ENCODE peak calls at places on chromosome 14, in four cellular contexts. One of them, this sample, is unnamed.

GRCh38 chr14:40574780-40575179 is 1031.9 kb upstream of the LRFN5 start:
- DNase-seq in heart left ventricle: no peak
- DNase-seq in ovary: no peak
- DNase-seq in sigmoid colon: no peak
- DNase-seq in this sample: no peak

GRCh38 chr14:32980178-32980886 is 41.7 kb downstream of the NPAS3 start:
- DNase-seq in sigmoid colon: no peak
- DNase-seq in ovary: no peak
- DNase-seq in heart left ventricle: no peak
- DNase-seq in this sample: no peak

GRCh38 chr14:92997343-92998061 is 74.6 kb downstream of the CHGA start:
- DNase-seq in heart left ventricle: no peak
- DNase-seq in ovary: no peak
- DNase-seq in sigmoid colon: no peak
- DNase-seq in this sample: no peak

GRCh38 chr14:88983755-88984154 is 159.3 kb downstream of the TTC8 start:
- DNase-seq in sigmoid colon: no peak
- DNase-seq in ovary: no peak
- DNase-seq in heart left ventricle: no peak
- DNase-seq in this sample: no peak

GRCh38 chr14:61839452-61839851 is 77.2 kb downstream of the SNAPC1 start:
- DNase-seq in ovary: no peak
- DNase-seq in sigmoid colon: no peak
- DNase-seq in heart left ventricle: no peak
- DNase-seq in this sample: no peak

GRCh38 chr14:99562848-99563748 is 40.9 kb downstream of the CCDC85C start:
- DNase-seq in sigmoid colon: peak
- DNase-seq in ovary: peak
- DNase-seq in heart left ventricle: peak
- DNase-seq in this sample: no peak

GRCh38 chr14:57086271-57087162 is 182.2 kb downstream of the EXOC5 start:
- DNase-seq in ovary: no peak
- DNase-seq in sigmoid colon: no peak
- DNase-seq in heart left ventricle: no peak
- DNase-seq in this sample: no peak

GRCh38 chr14:90510208-90510607 is 113.4 kb downstream of the CALM1 start:
- DNase-seq in heart left ventricle: no peak
- DNase-seq in sigmoid colon: peak
- DNase-seq in ovary: no peak
- DNase-seq in this sample: no peak

GRCh38 chr14:75342762-75343599 is 64.4 kb downstream of the FOS start:
- DNase-seq in sigmoid colon: no peak
- DNase-seq in ovary: no peak
- DNase-seq in heart left ventricle: no peak
- DNase-seq in this sample: no peak

GRCh38 chr14:56268653-56269052 is 150.4 kb downstream of the PELI2 start:
- DNase-seq in sigmoid colon: no peak
- DNase-seq in ovary: no peak
- DNase-seq in heart left ventricle: no peak
- DNase-seq in this sample: no peak

GRCh38 chr14:51977075-51977474 is 12.3 kb upstream of the RTRAF start:
- DNase-seq in ovary: no peak
- DNase-seq in heart left ventricle: no peak
- DNase-seq in sigmoid colon: no peak
- DNase-seq in this sample: no peak

GRCh38 chr14:55500708-55501107 is 60.3 kb upstream of the TBPL2 start:
- DNase-seq in ovary: no peak
- DNase-seq in sigmoid colon: no peak
- DNase-seq in heart left ventricle: no peak
- DNase-seq in this sample: no peak

GRCh38 chr14:35224615-35225014 is 67.6 kb upstream of the PSMA6 start:
- DNase-seq in ovary: no peak
- DNase-seq in heart left ventricle: no peak
- DNase-seq in sigmoid colon: no peak
- DNase-seq in this sample: no peak

GRCh38 chr14:72961579-72962335 is 35.5 kb downstream of the DCAF4 start:
- DNase-seq in ovary: no peak
- DNase-seq in sigmoid colon: no peak
- DNase-seq in heart left ventricle: no peak
- DNase-seq in this sample: no peak

GRCh38 chr14:68977137-68977740 is 1.9 kb downstream of the ACTN1 start:
- DNase-seq in heart left ventricle: no peak
- DNase-seq in sigmoid colon: no peak
- DNase-seq in ovary: no peak
- DNase-seq in this sample: peak

GRCh38 chr14:68977741-68978549 is 1.2 kb downstream of the ACTN1 start:
- DNase-seq in sigmoid colon: peak
- DNase-seq in heart left ventricle: peak
- DNase-seq in ovary: peak
- DNase-seq in this sample: peak

GRCh38 chr14:68979722-68980552 is 835 bp upstream of the ACTN1 start:
- DNase-seq in ovary: peak
- DNase-seq in sigmoid colon: peak
- DNase-seq in heart left ventricle: peak
- DNase-seq in this sample: peak

GRCh38 chr14:68978550-68978911 is 571 bp downstream of the ACTN1 start:
- DNase-seq in heart left ventricle: peak
- DNase-seq in sigmoid colon: peak
- DNase-seq in ovary: peak
- DNase-seq in this sample: peak

DNA sequence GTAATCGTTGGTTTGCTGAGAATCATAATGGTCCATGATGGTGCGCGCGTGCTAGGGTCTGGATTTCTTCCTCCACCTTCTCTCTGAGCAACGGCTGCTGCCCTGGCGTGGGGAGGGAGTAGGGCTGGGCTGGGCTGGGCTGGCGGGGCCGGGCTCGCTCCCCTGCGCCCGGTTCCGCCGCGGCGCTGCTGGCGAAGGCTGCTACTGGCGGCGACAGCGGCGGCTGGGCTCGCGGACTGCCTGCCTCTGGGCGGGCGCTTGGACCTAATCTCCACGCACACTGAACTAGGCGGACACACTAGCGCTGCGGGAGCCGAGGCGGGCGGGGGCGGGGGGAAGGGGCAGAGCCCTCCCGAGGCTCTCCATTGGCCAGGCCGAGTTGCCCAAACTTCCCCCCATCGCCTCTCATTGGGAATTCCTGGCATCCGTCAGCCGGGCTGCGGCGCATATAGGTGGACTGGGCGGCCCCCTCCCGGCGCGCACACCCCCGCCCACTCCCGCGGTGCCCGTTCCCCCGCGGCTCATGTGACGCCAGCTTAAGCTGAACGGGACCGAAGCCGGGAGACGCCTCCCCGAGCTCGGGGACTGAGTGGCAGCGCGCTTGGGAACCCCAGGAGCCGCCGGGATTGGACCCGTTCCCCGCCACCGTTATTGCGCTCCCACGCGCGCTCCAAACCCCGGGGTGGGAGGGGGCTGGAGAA is at the start of gene ACTN1:
- DNase-seq in sigmoid colon: peak
- DNase-seq in heart left ventricle: peak
- DNase-seq in ovary: peak
- DNase-seq in this sample: peak
- TF ChIP-seq POLR2A in sigmoid colon: peak
- TF ChIP-seq POLR2A in heart left ventricle: no peak
- TF ChIP-seq POLR2A in ovary: peak
- TF ChIP-seq POLR2A in this sample: no peak

DNA sequence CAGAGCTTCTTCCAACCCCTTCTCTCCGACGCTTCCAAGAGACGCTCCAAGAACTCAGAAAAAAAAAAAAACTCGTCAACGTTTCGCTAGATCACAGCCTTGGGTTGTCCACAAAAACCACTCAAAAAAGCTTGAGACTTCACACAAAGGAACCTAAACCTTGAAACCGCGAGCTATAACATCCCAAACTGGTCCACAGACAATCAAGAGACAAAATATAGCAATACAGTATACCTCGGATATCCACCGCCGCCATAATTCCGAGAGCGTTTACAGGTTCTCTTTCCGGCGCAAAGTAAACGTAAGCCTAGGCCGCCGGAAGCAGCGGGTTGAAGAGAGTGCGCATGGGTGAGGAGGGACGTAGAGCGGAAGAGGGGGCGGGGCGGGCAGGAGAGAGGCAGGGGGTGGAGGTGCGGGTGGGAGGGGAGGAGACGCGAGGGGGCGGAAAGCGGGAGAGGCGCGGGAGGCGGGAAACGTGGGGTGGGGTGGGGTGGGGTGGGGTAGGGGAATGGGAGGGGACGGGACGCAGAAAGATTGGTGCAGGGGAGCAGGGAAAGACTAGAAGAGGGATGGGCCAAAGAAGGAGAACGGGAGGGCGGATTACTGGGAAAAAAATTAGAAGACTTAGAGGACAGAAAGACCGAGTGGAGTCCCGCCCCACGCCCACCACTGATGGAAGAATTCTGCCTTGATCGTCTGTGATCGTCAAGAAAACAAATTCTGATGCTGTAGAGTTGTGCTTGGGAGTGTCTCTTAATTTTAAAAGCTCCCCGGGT is at the start of gene MED6:
- DNase-seq in ovary: peak
- DNase-seq in sigmoid colon: peak
- DNase-seq in heart left ventricle: peak
- DNase-seq in this sample: peak
- TF ChIP-seq POLR2A in ovary: peak
- TF ChIP-seq POLR2A in sigmoid colon: no peak
- TF ChIP-seq POLR2A in heart left ventricle: no peak
- TF ChIP-seq POLR2A in this sample: no peak

GRCh38 chr14:70821581-70821915 is 12.2 kb upstream of the MAP3K9 start:
- DNase-seq in sigmoid colon: no peak
- DNase-seq in ovary: no peak
- DNase-seq in heart left ventricle: no peak
- DNase-seq in this sample: no peak

GRCh38 chr14:70827366-70828151 is 18.2 kb upstream of the MAP3K9 start:
- DNase-seq in heart left ventricle: no peak
- DNase-seq in sigmoid colon: no peak
- DNase-seq in ovary: no peak
- DNase-seq in this sample: no peak

GRCh38 chr14:70823281-70823680 is 14.0 kb upstream of the MAP3K9 start:
- DNase-seq in sigmoid colon: no peak
- DNase-seq in heart left ventricle: no peak
- DNase-seq in ovary: no peak
- DNase-seq in this sample: no peak

GRCh38 chr14:70822706-70823185 is 13.4 kb upstream of the MAP3K9 start:
- DNase-seq in ovary: peak
- DNase-seq in heart left ventricle: peak
- DNase-seq in sigmoid colon: no peak
- DNase-seq in this sample: peak

GRCh38 chr14:70821916-70822705 is 12.8 kb upstream of the MAP3K9 start:
- DNase-seq in sigmoid colon: peak
- DNase-seq in ovary: peak
- DNase-seq in heart left ventricle: peak
- DNase-seq in this sample: peak
- TF ChIP-seq POLR2A in sigmoid colon: no peak
- TF ChIP-seq POLR2A in ovary: peak
- TF ChIP-seq POLR2A in heart left ventricle: no peak
- TF ChIP-seq POLR2A in this sample: no peak

GRCh38 chr14:103057372-103058208 is at the start of gene CDC42BPB:
- DNase-seq in ovary: peak
- DNase-seq in heart left ventricle: peak
- DNase-seq in sigmoid colon: peak
- DNase-seq in this sample: peak
- TF ChIP-seq POLR2A in ovary: peak
- TF ChIP-seq POLR2A in heart left ventricle: no peak
- TF ChIP-seq POLR2A in sigmoid colon: no peak
- TF ChIP-seq POLR2A in this sample: no peak

GRCh38 chr14:24141030-24141880 is at the start of gene EMC9:
- DNase-seq in ovary: peak
- DNase-seq in sigmoid colon: peak
- DNase-seq in heart left ventricle: peak
- DNase-seq in this sample: peak
- TF ChIP-seq POLR2A in ovary: peak
- TF ChIP-seq POLR2A in sigmoid colon: peak
- TF ChIP-seq POLR2A in heart left ventricle: no peak
- TF ChIP-seq POLR2A in this sample: peak

DNA sequence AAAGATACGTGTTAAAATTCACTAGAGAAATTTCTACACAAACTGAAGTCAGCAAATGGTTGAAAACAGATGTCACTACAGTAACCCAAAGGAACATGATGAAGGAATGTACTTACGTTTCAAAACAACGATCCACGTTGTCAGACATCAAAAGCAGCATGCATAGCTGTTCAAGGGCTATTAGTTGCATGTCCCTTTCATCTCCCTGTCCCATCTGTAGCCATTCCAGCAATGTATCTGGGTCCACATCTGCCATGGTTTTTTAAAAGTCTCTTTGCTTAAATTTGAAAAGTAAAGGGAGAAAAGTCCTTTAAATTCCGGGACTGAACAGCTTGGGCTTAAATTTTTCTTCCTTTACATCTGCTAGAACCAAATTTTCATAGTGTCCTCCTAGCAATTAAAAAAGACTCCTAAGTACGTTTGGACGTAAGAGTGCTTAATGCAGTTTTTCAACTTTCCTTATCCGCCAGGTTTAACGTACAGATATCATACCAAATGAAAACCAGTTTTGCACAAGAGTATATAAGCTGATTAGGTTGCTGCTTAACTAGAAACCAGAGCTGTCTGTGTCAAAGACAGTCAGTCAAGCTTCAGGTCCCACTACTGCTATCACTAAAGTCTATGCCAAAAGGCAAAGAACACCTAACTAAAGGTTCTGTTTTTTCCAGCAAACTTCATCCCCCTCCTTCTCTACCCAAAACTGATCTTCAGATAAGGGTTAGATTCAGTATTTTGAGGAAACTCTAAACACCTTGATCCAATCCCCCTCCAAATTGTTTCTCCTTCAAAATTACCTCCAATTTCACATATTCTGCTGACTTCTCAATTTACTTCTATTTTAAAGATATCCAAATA is 1.7 kb downstream of the HECTD1 start:
- DNase-seq in ovary: no peak
- DNase-seq in sigmoid colon: no peak
- DNase-seq in heart left ventricle: no peak
- DNase-seq in this sample: no peak
- TF ChIP-seq POLR2A in ovary: no peak
- TF ChIP-seq POLR2A in sigmoid colon: no peak
- TF ChIP-seq POLR2A in heart left ventricle: no peak
- TF ChIP-seq POLR2A in this sample: no peak

This sample was measured in spleen.